ENCODE peak calls at places on chromosomes 2 and 18, in six cellular contexts. J is A549, D is K562, G is GM12878, T is HepG2, C is endothelial cell of umbilical vein. Q is an unnamed sample.

GRCh38 chr2:181395871-181396574 is 61.2 kb upstream of the ITGA4 start:
- DNase-seq in J (no peak), D (no peak), G (no peak), T (no peak), C (no peak), Q (peak; percentile 78)

GRCh38 chr2:48545244-48545643 is 15.3 kb downstream of the STON1 start:
- DNase-seq in J (no peak), D (peak; percentile 69), G (no peak), T (peak; percentile 66), C (no peak), Q (no peak)

GRCh38 chr2:12980817-12981216 is 264.1 kb downstream of the TRIB2 start:
- DNase-seq in J (no peak), D (no peak), G (no peak), T (no peak), C (peak; percentile 36), Q (no peak)

GRCh38 chr2:46097714-46098480 is 199.3 kb upstream of the EPAS1 start:
- DNase-seq in J (peak; percentile 94), D (no peak), G (no peak), T (peak; percentile 40), C (peak; percentile 96), Q (no peak)

GRCh38 chr2:15023231-15023630 is 390.7 kb downstream of the LRATD1 start:
- DNase-seq in J (no peak), D (no peak), G (no peak), T (no peak), C (no peak), Q (no peak)

GRCh38 chr2:200787351-200788128 is 24.2 kb upstream of the BZW1 start:
- DNase-seq in J (peak; percentile 85), D (no peak), G (no peak), T (no peak), C (peak; percentile 95), Q (peak; percentile 65)

GRCh38 chr2:40199758-40200157 is 252.1 kb downstream of the SLC8A1 start:
- DNase-seq in J (no peak), D (no peak), G (no peak), T (no peak), C (no peak), Q (no peak)

GRCh38 chr2:158634627-158635026 is 160.5 kb upstream of the DAPL1 start:
- DNase-seq in J (no peak), D (no peak), G (no peak), T (no peak), C (no peak), Q (no peak)

GRCh38 chr2:15630958-15631719 is 39.5 kb downstream of the DDX1 start:
- DNase-seq in J (no peak), D (no peak), G (no peak), T (no peak), C (no peak), Q (no peak)

GRCh38 chr2:212811036-212811805 is 272.6 kb upstream of the ERBB4 start:
- DNase-seq in J (no peak), D (no peak), G (no peak), T (no peak), C (no peak), Q (no peak)

GRCh38 chr2:176081451-176081992 is 2.2 kb downstream of the EVX2 start:
- DNase-seq in J (no peak), D (no peak), G (no peak), T (no peak), C (no peak), Q (no peak)

GRCh38 chr2:207437136-207437856 is 92.5 kb upstream of the CREB1 start:
- DNase-seq in J (no peak), D (no peak), G (no peak), T (no peak), C (no peak), Q (no peak)

GRCh38 chr2:50785781-50786180 is 246.2 kb downstream of the NRXN1 start:
- DNase-seq in J (no peak), D (no peak), G (no peak), T (no peak), C (no peak), Q (no peak)

GRCh38 chr2:23073681-23074080 is 311.3 kb upstream of the KLHL29 start:
- DNase-seq in J (no peak), D (no peak), G (no peak), T (no peak), C (no peak), Q (no peak)

GRCh38 chr2:127153691-127154158 is 46.8 kb upstream of the BIN1 start:
- DNase-seq in J (peak; percentile 41), D (no peak), G (no peak), T (no peak), C (peak; percentile 86), Q (peak; percentile 46)

GRCh38 chr2:223633656-223634055 is 31.5 kb upstream of the SCG2 start:
- DNase-seq in J (no peak), D (no peak), G (no peak), T (no peak), C (no peak), Q (no peak)

GRCh38 chr18:55323051-55323994 is 264.7 kb downstream of the TCF4 start:
- DNase-seq in J (no peak), D (no peak), G (no peak), T (no peak), C (peak; percentile 37), Q (no peak)

GRCh38 chr18:60691061-60691460 is 318.5 kb upstream of the MC4R start:
- DNase-seq in J (no peak), D (no peak), G (no peak), T (no peak), C (no peak), Q (no peak)

GRCh38 chr2:42886921-42887320 is 94.5 kb upstream of the HAAO start:
- DNase-seq in J (no peak), D (no peak), G (no peak), T (no peak), C (peak; percentile 71), Q (no peak)

GRCh38 chr2:187553908-187554703 is at the start of gene TFPI:
- DNase-seq in J (peak; percentile 70), D (peak; percentile 32), G (no peak), T (peak; percentile 64), C (peak; percentile 93), Q (peak; percentile 49)
- H3K4me3 ChIP-seq in J (peak within 1 kb of the TSS; percentile 66), D (peak within 1 kb of the TSS; percentile 53), G (no peak within 1 kb of the TSS), T (peak within 1 kb of the TSS; percentile 55), C (peak within 1 kb of the TSS; percentile 95), Q (peak within 1 kb of the TSS; percentile 6)

GRCh38 chr18:68498185-68498584 is 216.7 kb downstream of the TMX3 start:
- DNase-seq in J (no peak), D (no peak), G (no peak), T (no peak), C (no peak), Q (no peak)

GRCh38 chr18:68489018-68489792 is 225.7 kb downstream of the TMX3 start:
- DNase-seq in J (no peak), D (no peak), G (no peak), T (no peak), C (no peak), Q (no peak)

GRCh38 chr18:68499141-68499540 is 215.8 kb downstream of the TMX3 start:
- DNase-seq in J (no peak), D (no peak), G (no peak), T (no peak), C (no peak), Q (no peak)

GRCh38 chr18:68500551-68500950 is 214.4 kb downstream of the TMX3 start:
- DNase-seq in J (no peak), D (no peak), G (no peak), T (no peak), C (no peak), Q (no peak)

GRCh38 chr18:68494802-68495560 is 219.9 kb downstream of the TMX3 start:
- DNase-seq in J (no peak), D (no peak), G (no peak), T (no peak), C (no peak), Q (no peak)
- TF ChIP-seq MYC in J (no peak), D (no peak), G (no peak), T (no peak), C (no peak), Q (no peak)

GRCh38 chr2:85525567-85525966 is 13.4 kb upstream of the MAT2A start:
- DNase-seq in J (no peak), D (no peak), G (no peak), T (no peak), C (no peak), Q (peak; percentile 80)

GRCh38 chr2:85525029-85525428 is 13.9 kb upstream of the MAT2A start:
- DNase-seq in J (no peak), D (no peak), G (no peak), T (no peak), C (no peak), Q (peak; percentile 33)

GRCh38 chr2:85524567-85524923 is 14.4 kb upstream of the MAT2A start:
- DNase-seq in J (no peak), D (no peak), G (no peak), T (no peak), C (no peak), Q (peak; percentile 83)

GRCh38 chr2:85523062-85523905 is 15.7 kb upstream of the MAT2A start:
- DNase-seq in J (peak; percentile 56), D (no peak), G (no peak), T (no peak), C (no peak), Q (no peak)

DNA sequence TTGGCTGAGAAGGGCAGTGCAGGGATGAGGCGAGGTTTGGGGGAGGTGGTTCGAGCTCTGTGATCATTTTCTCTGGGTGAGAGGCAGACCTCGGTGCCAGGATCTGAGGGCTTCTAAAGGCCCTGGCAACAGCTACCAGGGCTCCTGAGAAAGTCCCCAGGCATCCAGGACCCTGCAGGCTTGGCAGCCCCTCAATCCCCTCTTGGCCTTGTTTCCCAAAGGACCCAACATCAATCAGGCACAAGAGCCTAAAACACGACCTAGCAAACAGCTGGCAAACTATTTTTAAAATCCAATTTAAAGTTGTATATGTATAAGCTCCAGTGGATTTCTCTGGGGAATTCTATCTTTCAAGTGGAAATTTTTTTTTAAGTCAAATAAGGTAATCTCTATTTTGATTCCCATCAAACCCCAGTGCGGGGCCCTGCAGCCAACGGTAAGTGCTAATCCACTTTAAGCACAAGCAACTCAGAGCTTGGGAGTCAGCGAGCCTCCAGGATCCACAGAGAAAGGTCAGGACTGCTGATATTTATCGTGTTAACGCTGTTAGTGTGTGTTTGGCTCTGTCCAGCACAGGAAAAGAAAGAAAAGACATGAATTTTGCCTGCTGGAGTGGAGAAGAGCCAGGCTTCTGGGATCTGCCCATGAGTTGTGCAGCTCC is 14.9 kb upstream of the MAT2A start:
- DNase-seq in J (no peak), D (no peak), G (no peak), T (no peak), C (no peak), Q (no peak)
- TF ChIP-seq POLR2A in J (no peak), D (no peak), G (no peak), T (no peak), C (no peak), Q (no peak)

DNA sequence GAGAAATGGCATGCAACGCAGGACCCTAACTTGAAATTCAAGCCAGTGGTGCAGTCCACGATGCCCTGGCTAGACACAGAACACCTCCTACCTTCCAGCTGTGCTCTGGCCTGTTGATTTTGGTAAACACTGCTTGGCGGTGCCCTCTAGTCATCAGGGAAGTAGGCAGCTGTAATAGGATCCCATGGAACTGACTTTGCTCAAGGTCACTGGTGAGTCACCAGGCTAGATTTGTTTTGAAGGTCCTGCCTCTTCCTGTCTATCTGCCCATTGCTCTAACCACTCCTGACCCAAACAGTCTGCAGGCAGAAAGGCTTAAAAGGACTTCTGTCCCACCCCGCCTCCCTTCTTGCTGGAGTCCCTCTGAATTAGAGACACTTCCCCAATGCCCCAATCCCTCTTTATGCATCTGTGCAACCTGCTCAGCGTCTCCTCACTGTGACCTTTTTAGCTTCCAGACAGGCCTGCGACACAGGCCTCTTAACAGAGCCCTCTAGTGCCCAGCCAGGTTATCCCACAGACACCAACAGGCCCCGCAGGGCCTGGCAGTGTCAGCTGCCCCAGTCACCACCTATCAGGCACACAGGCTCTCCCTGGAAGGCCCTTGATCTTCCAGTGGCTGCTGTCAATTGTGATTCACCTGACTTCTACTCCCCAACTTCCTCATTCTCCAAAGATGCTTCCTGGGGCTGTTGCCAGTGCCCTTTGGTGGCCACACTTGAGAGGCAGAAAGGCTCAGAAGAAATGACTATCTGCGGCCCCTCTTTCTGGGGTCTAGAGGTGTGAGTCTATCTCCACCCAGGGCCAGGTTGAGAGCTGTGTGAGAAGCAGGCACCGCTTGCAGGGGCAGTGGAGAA is 5.2 kb downstream of the TMEM127 start:
- DNase-seq in J (peak; percentile 86), D (peak; percentile 56), G (no peak), T (peak; percentile 100), C (peak; percentile 94), Q (peak; percentile 90)
- H3K4me3 ChIP-seq in J (no peak overlapping the region), D (no peak overlapping the region), G (no peak overlapping the region), T (peak overlapping the region; percentile 19), C (no peak overlapping the region), Q (peak overlapping the region; percentile 27)